ENCODE peak calls at places on chromosomes 7 and 10, in eight cellular contexts. C is astrocyte of the spinal cord; U is DMS153; Q is GM03348; Y is lung microvascular endothelial cell; J is stimulated activated CD4-positive, alpha-beta T cell treated with anti-CD3 and anti-CD28 coated beads, Interleukin-2, amount 100 ng/mL, for 48 hours; A is CD4-positive, alpha-beta memory T cell; P is amniotic stem cell. O is an unnamed sample.

GRCh38 chr7:26265061-26265460 is 26.6 kb upstream of the SNX10 start:
- DNase-seq in C (no peak), Y (no peak), J (no peak), Q (peak), P (no peak), U (no peak), A (no peak), O (peak)

GRCh38 chr10:46528171-46528671 is 28.2 kb downstream of the GPRIN2 start:
- DNase-seq in P (no peak), Y (no peak), J (no peak), C (no peak), Q (no peak), A (no peak), U (no peak), O (no peak)

GRCh38 chr7:73904219-73905136 is 43.5 kb downstream of the TMEM270 start:
- DNase-seq in U (no peak), Q (peak), Y (no peak), C (peak), A (no peak), P (no peak), J (no peak), O (no peak)

GRCh38 chr10:96683065-96683464 is 37.2 kb downstream of the PIK3AP1 start:
- DNase-seq in A (no peak), P (no peak), U (no peak), Q (peak), J (no peak), C (peak), Y (no peak), O (no peak)

GRCh38 chr10:70567603-70568002 is 34.9 kb downstream of the PRF1 start:
- DNase-seq in Y (no peak), C (no peak), J (no peak), Q (no peak), P (no peak), A (no peak), U (no peak), O (no peak)

GRCh38 chr10:58137813-58138212 is 129.9 kb downstream of the IPMK start:
- DNase-seq in P (no peak), A (no peak), Q (no peak), C (no peak), J (no peak), Y (no peak), U (peak), O (no peak)

GRCh38 chr7:112411186-112411795 is 39.0 kb upstream of the IFRD1 start:
- DNase-seq in U (no peak), Y (peak), A (no peak), P (no peak), Q (peak), C (peak), J (no peak), O (no peak)

GRCh38 chr7:30920021-30920583 is 8.4 kb downstream of the AQP1 start:
- DNase-seq in P (no peak), Y (no peak), U (peak), J (no peak), C (no peak), Q (peak), A (no peak), O (no peak)

GRCh38 chr7:604038-604883 is 84.6 kb upstream of the PDGFA start:
- DNase-seq in Y (peak), C (peak), Q (no peak), P (peak), U (no peak), A (peak), J (peak), O (peak)